ENCODE peak calls at places on chromosomes 7 and 10, in five cellular contexts. A, T, V, F and B are unnamed samples.

GRCh38 chr7:119377-120163 is 72.8 kb upstream of the FAM20C start:
- DNase-seq in F (peak; percentile 51), T (peak; percentile 57), V (peak; percentile 59), A (no peak), B (no peak)

GRCh38 chr10:131849591-131850489 is 51.0 kb upstream of the PPP2R2D start:
- DNase-seq in T (no peak), V (no peak), F (no peak), A (no peak), B (peak; percentile 38)

GRCh38 chr10:34732926-34733325 is 82.2 kb downstream of the PARD3 start:
- DNase-seq in F (no peak), V (peak; percentile 63), A (no peak), T (no peak), B (no peak)

GRCh38 chr7:143519411-143520131 is 41.9 kb downstream of the TAS2R41 start:
- DNase-seq in A (no peak), V (peak; percentile 27), F (no peak), T (no peak), B (peak; percentile 44)

GRCh38 chr7:97179454-97180104 is 62.1 kb downstream of the SDHAF3 start:
- DNase-seq in F (peak; percentile 38), A (peak; percentile 42), T (peak; percentile 79), V (peak; percentile 78), B (peak; percentile 75)

GRCh38 chr7:112789453-112789823 is 755 bp downstream of the TMEM168 start:
- DNase-seq in V (no peak), F (no peak), T (no peak), A (no peak), B (no peak)

GRCh38 chr10:69056129-69056528 is 31.8 kb upstream of the SRGN start:
- DNase-seq in V (no peak), F (no peak), A (no peak), T (no peak), B (no peak)

GRCh38 chr10:6558759-6559429 is 21.2 kb downstream of the PRKCQ start:
- DNase-seq in F (no peak), A (no peak), V (no peak), T (no peak), B (no peak)

GRCh38 chr7:107450970-107451369 is 18.9 kb upstream of the GPR22 start:
- DNase-seq in T (no peak), F (no peak), A (no peak), V (peak; percentile 3), B (no peak)

GRCh38 chr10:46514431-46514861 is 42.0 kb downstream of the GPRIN2 start:
- DNase-seq in T (no peak), F (peak; percentile 8), V (no peak), A (no peak), B (peak; percentile 46)

GRCh38 chr10:87177-88080 is 38.3 kb upstream of the TUBB8 start:
- DNase-seq in F (no peak), A (peak; percentile 71), T (peak; percentile 44), V (no peak), B (no peak)

GRCh38 chr10:110529596-110530011 is 31.9 kb downstream of the DUSP5 start:
- DNase-seq in V (peak; percentile 69), A (no peak), T (no peak), F (no peak), B (peak; percentile 92)

GRCh38 chr7:4845740-4846142 is 16.1 kb downstream of the PAPOLB start:
- DNase-seq in V (peak; percentile 19), A (no peak), F (peak; percentile 66), T (peak; percentile 26), B (peak; percentile 90)

GRCh38 chr10:114691442-114691941 is 33.4 kb upstream of the ABLIM1 start:
- DNase-seq in T (no peak), V (peak; percentile 77), A (no peak), F (no peak), B (no peak)

GRCh38 chr10:71694567-71694968 is 25.0 kb downstream of the C10orf105 start:
- DNase-seq in F (peak; percentile 41), A (peak; percentile 46), V (no peak), T (no peak), B (no peak)

GRCh38 chr7:40329601-40330153 is 194.9 kb downstream of the SUGCT start:
- DNase-seq in T (peak; percentile 61), V (peak; percentile 58), A (no peak), F (no peak), B (no peak)

GRCh38 chr10:21926949-21927348 is 76.6 kb downstream of the DNAJC1 start:
- DNase-seq in A (no peak), F (no peak), V (peak; percentile 90), T (peak; percentile 73), B (no peak)

GRCh38 chr10:26776258-26776657 is 78.8 kb downstream of the PDSS1 start:
- DNase-seq in T (no peak), V (no peak), A (no peak), F (no peak), B (no peak)

GRCh38 chr10:68202965-68203358 is 29.0 kb downstream of the ATOH7 start:
- DNase-seq in A (no peak), T (no peak), F (no peak), V (no peak), B (no peak)

GRCh38 chr7:154677454-154677853 is 325.5 kb downstream of the PAXIP1 start:
- DNase-seq in F (peak; percentile 71), T (no peak), V (no peak), A (no peak), B (no peak)

GRCh38 chr7:65390588-65390987 is 16.9 kb downstream of the ZNF92 start:
- DNase-seq in F (no peak), T (peak; percentile 49), V (no peak), A (no peak), B (no peak)

GRCh38 chr7:93228302-93228701 is 2.0 kb upstream of the HEPACAM2 start:
- DNase-seq in T (peak; percentile 85), A (no peak), F (no peak), V (peak; percentile 66), B (no peak)

GRCh38 chr7:125253454-125254182 is 324.0 kb upstream of the POT1 start:
- DNase-seq in F (no peak), T (no peak), A (no peak), V (no peak), B (no peak)

GRCh38 chr7:35529713-35530112 is 165.2 kb downstream of the HERPUD2 start:
- DNase-seq in V (no peak), T (no peak), A (no peak), F (no peak), B (no peak)

GRCh38 chr7:22121702-22122474 is 176.2 kb upstream of the CDCA7L start:
- DNase-seq in T (no peak), F (peak; percentile 60), A (no peak), V (peak; percentile 67), B (no peak)

GRCh38 chr7:83749495-83749894 is 100.6 kb upstream of the SEMA3E start:
- DNase-seq in V (no peak), F (no peak), T (no peak), A (no peak), B (no peak)

GRCh38 chr7:108402865-108403264 is 53.4 kb downstream of the NRCAM start:
- DNase-seq in T (no peak), A (no peak), V (no peak), F (no peak), B (no peak)

GRCh38 chr10:49115796-49116508 is 630 bp upstream of the VSTM4 start:
- DNase-seq in A (no peak), V (no peak), T (no peak), F (no peak), B (no peak)

GRCh38 chr7:122161628-122162027 is 17.6 kb upstream of the AASS start:
- DNase-seq in A (no peak), T (no peak), V (no peak), F (no peak), B (no peak)

GRCh38 chr7:93226310-93226709 is at the start of gene HEPACAM2:
- DNase-seq in T (no peak), A (no peak), F (no peak), V (no peak), B (no peak)

GRCh38 chr10:106997721-106998120 is 166.8 kb downstream of the SORCS1 start:
- DNase-seq in V (no peak), A (no peak), T (no peak), F (no peak), B (no peak)

GRCh38 chr10:106996510-106996909 is 168.0 kb downstream of the SORCS1 start:
- DNase-seq in A (no peak), F (no peak), T (no peak), V (no peak), B (no peak)

GRCh38 chr10:106987362-106987761 is 177.1 kb downstream of the SORCS1 start:
- DNase-seq in T (no peak), A (no peak), F (no peak), V (no peak), B (no peak)

GRCh38 chr10:106991084-106991483 is 173.4 kb downstream of the SORCS1 start:
- DNase-seq in A (no peak), T (no peak), F (no peak), V (no peak), B (no peak)

DNA sequence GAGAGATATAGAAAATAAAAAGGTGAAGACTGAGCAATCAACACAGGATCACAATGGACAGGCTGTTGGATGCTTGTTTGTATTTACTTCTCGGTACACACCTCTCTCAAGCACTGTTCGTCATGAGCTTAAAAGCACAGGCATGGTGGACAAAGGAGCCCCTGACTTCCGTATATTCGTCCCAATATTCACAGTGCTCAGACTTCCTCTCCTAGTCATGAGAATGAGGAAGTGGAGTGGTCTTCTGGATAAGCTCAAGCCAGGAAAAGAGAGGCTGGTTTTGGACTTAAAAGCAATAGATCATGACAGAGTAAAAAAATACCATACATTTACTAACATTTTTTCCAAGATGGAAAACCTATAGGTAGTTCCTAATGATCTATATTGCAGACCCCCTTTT is 172.4 kb downstream of the SORCS1 start:
- DNase-seq in F (no peak), A (no peak), T (no peak), V (no peak), B (no peak)
- H3K27ac ChIP-seq in F (no peak overlapping the region), A (no peak overlapping the region), T (no peak overlapping the region), V (no peak overlapping the region), B (no peak overlapping the region)

GRCh38 chr10:103396067-103396788 is at the start of the genes ATP5MK and PDCD11:
- DNase-seq in T (peak; percentile 98), F (peak; percentile 100), V (peak; percentile 99), A (peak; percentile 99), B (peak; percentile 99)
- TF ChIP-seq CTCF in T (no peak), F (no peak), V (peak; percentile 40), A (no peak), B (peak; percentile 30)

GRCh38 chr10:94288361-94289116 is 74.2 kb downstream of the NOC3L start:
- DNase-seq in A (no peak), T (no peak), F (no peak), V (no peak), B (peak; percentile 55)
- H3K4me1 ChIP-seq in A (no peaks in the 10 kb centered on the region), T (no peaks in the 10 kb centered on the region), F (peaks cover 10% of the 10 kb centered on the region), V (peaks cover 11% of the 10 kb centered on the region), B (no peaks in the 10 kb centered on the region)

GRCh38 chr10:88392222-88392621 is 190.9 kb downstream of the RNLS start:
- DNase-seq in T (no peak), V (no peak), A (no peak), F (no peak), B (no peak)
- H3K27ac ChIP-seq in T (no peak overlapping the region), V (no peak overlapping the region), A (peak overlapping the region; percentile 11), F (no peak overlapping the region), B (no peak overlapping the region)

GRCh38 chr7:2921748-2922147 is 77.6 kb upstream of the GNA12 start:
- DNase-seq in A (no peak), F (peak; percentile 35), T (no peak), V (peak; percentile 35), B (peak; percentile 79)
- TF ChIP-seq CTCF in A (no peak), F (no peak), T (peak; percentile 28), V (peak; percentile 62), B (peak; percentile 83)

GRCh38 chr7:140616328-140616727 is 24.3 kb downstream of the DENND2A start:
- DNase-seq in F (no peak), A (no peak), V (no peak), T (no peak), B (no peak)
- H3K4me1 ChIP-seq in F (no peaks in the 10 kb centered on the region), A (no peaks in the 10 kb centered on the region), V (no peaks in the 10 kb centered on the region), T (no peaks in the 10 kb centered on the region), B (no peaks in the 10 kb centered on the region)